ENCODE peak calls at places on chromosomes 1 and 21, in five cellular contexts. S, I, Q, O and Z are unnamed samples.

GRCh38 chr1:227898502-227899140 is 49.1 kb downstream of the WNT9A start:
- DNase-seq in Q (no peak), S (no peak), I (peak; percentile 10), O (no peak), Z (no peak)

GRCh38 chr21:46634427-46634826 is 1.0 kb upstream of the PRMT2 start:
- DNase-seq in O (no peak), Q (no peak), S (no peak), I (no peak), Z (no peak)

GRCh38 chr1:90387825-90388224 is 329.3 kb downstream of the BARHL2 start:
- DNase-seq in I (no peak), S (no peak), Q (peak; percentile 7), O (no peak), Z (no peak)

GRCh38 chr1:35808376-35809155 is 750 bp downstream of the AGO4 start:
- DNase-seq in S (peak; percentile 45), Q (no peak), O (no peak), I (no peak), Z (peak; percentile 61)

GRCh38 chr1:15703562-15703961 is 19.4 kb downstream of the PLEKHM2 start:
- DNase-seq in I (no peak), Q (peak; percentile 97), O (no peak), S (no peak), Z (no peak)

GRCh38 chr1:94418664-94419655 is 771 bp downstream of the ABCD3 start:
- DNase-seq in S (peak; percentile 7), Q (peak; percentile 38), I (no peak), O (no peak), Z (peak; percentile 8)

GRCh38 chr1:28288487-28288886 is 29.2 kb downstream of the SESN2 start:
- DNase-seq in Q (no peak), I (no peak), S (no peak), O (no peak), Z (no peak)

GRCh38 chr1:243483084-243483845 is 227.4 kb downstream of the SDCCAG8 start:
- DNase-seq in Q (no peak), S (no peak), I (no peak), O (peak; percentile 67), Z (peak; percentile 65)

GRCh38 chr1:201466492-201466891 is 2.5 kb downstream of the PHLDA3 start:
- DNase-seq in Q (peak; percentile 81), S (no peak), I (no peak), O (no peak), Z (no peak)

GRCh38 chr1:181044449-181044966 is 10.7 kb downstream of the MR1 start:
- DNase-seq in I (no peak), O (no peak), S (no peak), Q (peak; percentile 9), Z (peak; percentile 78)

GRCh38 chr1:235470741-235471439 is 33.4 kb downstream of the B3GALNT2 start:
- DNase-seq in I (no peak), O (no peak), Q (no peak), S (no peak), Z (no peak)

GRCh38 chr21:45303751-45304150 is 16.1 kb upstream of the POFUT2 start:
- DNase-seq in I (no peak), S (no peak), Q (no peak), O (no peak), Z (no peak)

GRCh38 chr21:45899317-45900033 is 82.1 kb upstream of the COL6A1 start:
- DNase-seq in O (no peak), S (no peak), Q (no peak), I (no peak), Z (no peak)

GRCh38 chr1:167043752-167044488 is 46.3 kb downstream of the GPA33 start:
- DNase-seq in Q (peak; percentile 17), I (no peak), O (no peak), S (peak; percentile 81), Z (peak; percentile 64)

GRCh38 chr1:42962641-42963377 is 4.1 kb upstream of the SLC2A1 start:
- DNase-seq in I (no peak), S (no peak), O (peak; percentile 54), Q (peak; percentile 51), Z (no peak)

DNA sequence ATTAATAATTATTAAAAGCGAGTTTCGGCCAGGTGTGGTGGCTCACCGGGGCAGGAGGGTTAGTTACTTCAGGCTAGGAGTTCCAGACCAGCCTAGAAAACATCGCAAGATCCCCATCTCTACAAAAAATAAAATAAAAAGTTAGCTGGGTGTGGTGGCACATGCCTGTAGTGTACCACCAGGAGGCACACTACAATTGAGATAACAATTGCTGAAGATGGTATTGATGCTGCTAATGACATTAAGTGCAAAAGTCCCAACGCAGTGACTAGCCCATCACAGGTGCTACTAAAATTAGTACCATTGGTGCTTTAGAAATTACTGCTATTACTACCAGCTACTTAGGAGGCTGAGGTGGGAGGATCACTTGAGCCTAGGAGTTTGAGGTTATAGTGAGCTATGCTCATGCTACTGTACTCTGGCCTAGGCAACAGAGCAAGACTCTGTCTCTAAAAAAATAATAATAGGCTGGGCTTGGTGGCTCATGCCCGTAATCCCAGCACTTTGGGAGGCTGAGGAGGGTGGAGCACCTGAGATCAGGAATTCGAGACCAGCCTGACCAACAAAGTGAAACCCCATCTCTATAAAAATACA is 156.6 kb downstream of the GREM2 start:
- DNase-seq in I (no peak), Q (peak; percentile 48), O (no peak), S (peak; percentile 4), Z (no peak)
- TF ChIP-seq CTCF in I (peak; percentile 31), Q (peak; percentile 59), O (peak; percentile 43), S (peak; percentile 61), Z (no peak)

DNA sequence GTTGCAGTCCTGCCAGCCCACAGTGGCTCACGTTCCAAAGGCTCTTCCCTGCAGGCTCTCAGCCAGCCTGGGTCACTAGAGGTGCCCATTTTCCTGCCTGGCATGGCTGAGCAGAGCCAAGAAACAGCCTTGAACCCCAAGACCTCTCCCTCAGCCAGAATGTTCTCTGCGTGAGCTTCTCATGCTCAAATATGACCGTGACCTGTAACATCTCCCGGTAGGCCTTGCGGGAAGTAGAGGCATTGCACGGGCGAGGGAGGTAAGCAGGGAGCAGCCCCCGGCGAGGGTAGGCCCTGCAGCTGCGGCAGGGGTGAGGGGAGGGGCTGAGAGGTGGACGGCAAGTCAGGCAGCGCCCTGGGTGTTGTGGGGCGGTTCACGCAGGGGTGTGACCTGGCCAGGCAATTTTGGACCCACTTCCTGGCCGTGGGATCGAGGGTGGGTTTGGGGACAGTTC is 20.0 kb downstream of the RRP1 start:
- DNase-seq in I (no peak), Q (no peak), O (no peak), S (no peak), Z (no peak)
- TF ChIP-seq CTCF in I (no peak), Q (no peak), O (no peak), S (no peak), Z (no peak)

DNA sequence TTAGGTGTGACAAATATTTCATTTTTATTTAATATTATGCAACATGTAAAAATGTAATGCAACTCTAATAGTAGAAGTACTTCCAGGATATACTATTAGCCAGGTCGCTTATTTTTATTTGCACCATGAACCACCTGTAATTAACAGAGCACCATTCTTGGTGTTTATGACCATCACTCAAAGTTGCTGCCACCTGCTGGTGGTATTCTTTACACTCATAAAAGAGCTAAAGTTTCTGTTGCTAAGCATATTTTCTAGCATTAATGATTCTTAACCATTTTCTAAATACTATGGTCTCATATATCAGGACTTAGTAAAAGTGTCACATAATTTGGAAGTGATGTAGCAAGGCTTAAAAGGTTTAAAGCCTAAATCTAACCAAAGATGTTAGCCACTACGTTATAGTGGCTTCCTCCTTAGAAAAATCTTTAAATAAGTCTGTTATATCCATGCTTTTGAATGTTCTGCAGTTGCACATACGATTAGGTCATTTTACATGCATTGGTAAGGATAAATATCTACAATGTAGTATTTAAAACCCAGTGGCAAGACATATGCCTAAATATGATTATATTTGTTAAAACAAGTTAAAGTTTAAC is 244.5 kb downstream of the NEGR1 start:
- DNase-seq in Q (peak; percentile 56), I (no peak), O (peak; percentile 42), S (peak; percentile 45), Z (no peak)
- TF ChIP-seq CTCF in Q (peak; percentile 58), I (peak; percentile 65), O (peak; percentile 64), S (peak; percentile 82), Z (peak; percentile 31)

GRCh38 chr1:26188477-26188876 is 1.9 kb upstream of the CATSPER4 start:
- DNase-seq in I (no peak), O (no peak), Q (no peak), S (no peak), Z (no peak)

GRCh38 chr1:26189331-26189730 is 1.1 kb upstream of the CATSPER4 start:
- DNase-seq in I (no peak), S (no peak), O (peak; percentile 34), Q (no peak), Z (no peak)

GRCh38 chr1:26189751-26190275 is 589 bp upstream of the CATSPER4 start:
- DNase-seq in S (no peak), Q (no peak), I (no peak), O (no peak), Z (no peak)

GRCh38 chr1:26191739-26192138 is 1.3 kb downstream of the CATSPER4 start:
- DNase-seq in I (no peak), S (no peak), Q (no peak), O (no peak), Z (peak; percentile 76)

GRCh38 chr1:26190373-26190987 is at the start of gene CATSPER4:
- DNase-seq in S (peak; percentile 24), I (no peak), Q (peak; percentile 19), O (peak; percentile 67), Z (no peak)
- TF ChIP-seq CTCF in S (peak; percentile 36), I (no peak), Q (peak; percentile 18), O (peak; percentile 43), Z (no peak)

DNA sequence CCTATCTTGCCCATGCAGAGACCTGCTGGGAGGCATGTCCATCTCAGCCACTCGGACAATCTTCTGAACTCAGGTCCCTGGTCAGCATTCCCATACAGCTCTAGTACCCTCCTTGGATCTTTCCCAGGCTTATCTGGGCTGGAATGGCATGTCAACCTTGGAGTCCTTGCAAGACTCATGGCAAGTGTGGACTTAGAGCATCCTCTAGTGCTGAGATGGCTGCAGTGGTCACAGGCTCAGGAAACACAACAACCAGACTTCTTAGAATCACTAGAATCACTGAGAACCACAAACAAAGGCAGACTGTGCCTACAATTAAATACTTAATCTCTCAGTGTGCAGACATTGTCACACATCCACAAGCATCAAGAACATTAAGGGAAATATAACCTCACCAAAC is 73.1 kb upstream of the TSHB start:
- DNase-seq in S (no peak), O (no peak), I (no peak), Q (peak; percentile 21), Z (no peak)
- TF ChIP-seq CTCF in S (no peak), O (peak; percentile 46), I (no peak), Q (peak; percentile 7), Z (peak; percentile 9)

GRCh38 chr1:161484613-161485012 is 20.6 kb upstream of the FCGR2A start:
- DNase-seq in Q (peak; percentile 10), I (no peak), S (peak; percentile 30), O (no peak), Z (no peak)
- TF ChIP-seq CTCF in Q (peak; percentile 42), I (peak; percentile 26), S (peak; percentile 75), O (peak; percentile 31), Z (no peak)